ENCODE peak calls at places on chromosomes 1 and 21, in four cellular contexts. One of them, this sample, is unnamed.

GRCh38 chr1:57252597-57253306 is 171.1 kb downstream of the DAB1 start:
- DNase-seq in K562: no peak
- DNase-seq in GM12878: no peak
- DNase-seq in HL-60: no peak
- DNase-seq in this sample: no peak

GRCh38 chr1:212612251-212612961 is 3.8 kb downstream of the ATF3 start:
- DNase-seq in K562: no peak
- DNase-seq in GM12878: no peak
- DNase-seq in HL-60: no peak
- DNase-seq in this sample: no peak

GRCh38 chr1:187396226-187396625 is 567.5 kb downstream of the PLA2G4A start:
- DNase-seq in K562: no peak
- DNase-seq in GM12878: no peak
- DNase-seq in HL-60: no peak
- DNase-seq in this sample: no peak

GRCh38 chr21:28235169-28235892 is 757.3 kb downstream of the LTN1 start:
- DNase-seq in K562: no peak
- DNase-seq in GM12878: no peak
- DNase-seq in HL-60: no peak
- DNase-seq in this sample: no peak

GRCh38 chr1:27351541-27352107 is 9.8 kb downstream of the SYTL1 start:
- DNase-seq in K562: peak
- DNase-seq in GM12878: no peak
- DNase-seq in HL-60: no peak
- DNase-seq in this sample: no peak

GRCh38 chr1:160436975-160437374 is 36.6 kb downstream of the VANGL2 start:
- DNase-seq in K562: no peak
- DNase-seq in GM12878: no peak
- DNase-seq in HL-60: no peak
- DNase-seq in this sample: no peak

GRCh38 chr1:179038528-179039281 is 13.0 kb downstream of the FAM20B start:
- DNase-seq in K562: no peak
- DNase-seq in GM12878: no peak
- DNase-seq in HL-60: no peak
- DNase-seq in this sample: no peak

GRCh38 chr1:201877877-201878339 is 10.8 kb upstream of the SHISA4 start:
- DNase-seq in K562: peak
- DNase-seq in GM12878: no peak
- DNase-seq in HL-60: no peak
- DNase-seq in this sample: no peak

GRCh38 chr21:41779659-41780058 is 12.8 kb upstream of the RIPK4 start:
- DNase-seq in K562: no peak
- DNase-seq in GM12878: no peak
- DNase-seq in HL-60: no peak
- DNase-seq in this sample: no peak

GRCh38 chr1:12342261-12343003 is 112.6 kb downstream of the VPS13D start:
- DNase-seq in K562: no peak
- DNase-seq in GM12878: no peak
- DNase-seq in HL-60: no peak
- DNase-seq in this sample: no peak

GRCh38 chr1:220966874-220967631 is 87.8 kb downstream of the HLX start:
- DNase-seq in K562: peak
- DNase-seq in GM12878: no peak
- DNase-seq in HL-60: no peak
- DNase-seq in this sample: no peak

GRCh38 chr21:25836396-25836795 is 101.6 kb downstream of the GABPA start:
- DNase-seq in K562: no peak
- DNase-seq in GM12878: no peak
- DNase-seq in HL-60: no peak
- DNase-seq in this sample: no peak

GRCh38 chr1:234765672-234766071 is 155.7 kb upstream of the IRF2BP2 start:
- DNase-seq in K562: no peak
- DNase-seq in GM12878: no peak
- DNase-seq in HL-60: no peak
- DNase-seq in this sample: no peak

GRCh38 chr1:158998781-158999161 is 10.9 kb upstream of the IFI16 start:
- DNase-seq in K562: peak
- DNase-seq in GM12878: peak
- DNase-seq in HL-60: no peak
- DNase-seq in this sample: no peak

GRCh38 chr1:64861611-64862010 is 104.7 kb downstream of the JAK1 start:
- DNase-seq in K562: no peak
- DNase-seq in GM12878: no peak
- DNase-seq in HL-60: no peak
- DNase-seq in this sample: no peak

GRCh38 chr1:164611754-164612642 is 53.0 kb downstream of the PBX1 start:
- DNase-seq in K562: no peak
- DNase-seq in GM12878: no peak
- DNase-seq in HL-60: no peak
- DNase-seq in this sample: no peak
- TF ChIP-seq SPI1 in K562: no peak
- TF ChIP-seq SPI1 in GM12878: no peak
- TF ChIP-seq SPI1 in HL-60: no peak
- TF ChIP-seq SPI1 in this sample: no peak

GRCh38 chr1:162632234-162632666 is at the start of gene DDR2:
- DNase-seq in K562: no peak
- DNase-seq in GM12878: no peak
- DNase-seq in HL-60: no peak
- DNase-seq in this sample: no peak
- TF ChIP-seq SPI1 in K562: no peak
- TF ChIP-seq SPI1 in GM12878: no peak
- TF ChIP-seq SPI1 in HL-60: no peak
- TF ChIP-seq SPI1 in this sample: no peak

DNA sequence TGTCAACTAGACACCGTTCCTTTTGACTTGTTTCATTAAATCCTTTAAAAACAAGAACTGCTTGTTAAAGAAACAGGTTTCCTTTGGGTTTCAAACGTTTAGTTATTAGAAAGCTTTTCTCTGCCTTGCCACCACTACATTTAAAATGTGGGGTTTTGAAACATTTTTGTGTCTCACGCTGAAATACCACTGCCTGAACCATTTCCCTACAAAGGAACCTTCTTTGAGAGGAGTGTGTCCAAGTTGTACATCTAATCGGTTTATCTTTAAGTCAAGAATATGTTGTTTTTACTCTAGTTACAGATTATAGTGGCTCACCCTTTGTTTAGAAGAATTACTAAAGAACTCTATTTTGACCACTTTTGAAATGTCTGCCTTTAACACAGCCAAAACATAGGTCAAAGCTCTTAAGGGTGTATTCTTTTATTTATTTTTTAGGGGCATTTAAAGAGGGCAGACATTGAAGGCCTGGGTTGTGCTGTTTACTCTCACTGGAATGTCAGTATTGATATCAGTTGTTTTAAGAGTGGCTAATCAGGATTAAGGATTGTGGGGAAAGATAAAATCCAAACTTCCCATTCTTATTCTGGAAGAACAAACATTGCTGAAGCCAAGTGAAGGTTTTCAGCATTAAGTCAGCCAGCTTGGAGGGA is 143.4 kb downstream of the GALNT2 start:
- DNase-seq in K562: no peak
- DNase-seq in GM12878: no peak
- DNase-seq in HL-60: no peak
- DNase-seq in this sample: no peak
- TF ChIP-seq SPI1 in K562: no peak
- TF ChIP-seq SPI1 in GM12878: no peak
- TF ChIP-seq SPI1 in HL-60: no peak
- TF ChIP-seq SPI1 in this sample: no peak

GRCh38 chr1:18575620-18576019 is 55.0 kb upstream of the PAX7 start:
- DNase-seq in K562: peak
- DNase-seq in GM12878: no peak
- DNase-seq in HL-60: no peak
- DNase-seq in this sample: peak
- TF ChIP-seq SPI1 in K562: no peak
- TF ChIP-seq SPI1 in GM12878: no peak
- TF ChIP-seq SPI1 in HL-60: no peak
- TF ChIP-seq SPI1 in this sample: no peak

DNA sequence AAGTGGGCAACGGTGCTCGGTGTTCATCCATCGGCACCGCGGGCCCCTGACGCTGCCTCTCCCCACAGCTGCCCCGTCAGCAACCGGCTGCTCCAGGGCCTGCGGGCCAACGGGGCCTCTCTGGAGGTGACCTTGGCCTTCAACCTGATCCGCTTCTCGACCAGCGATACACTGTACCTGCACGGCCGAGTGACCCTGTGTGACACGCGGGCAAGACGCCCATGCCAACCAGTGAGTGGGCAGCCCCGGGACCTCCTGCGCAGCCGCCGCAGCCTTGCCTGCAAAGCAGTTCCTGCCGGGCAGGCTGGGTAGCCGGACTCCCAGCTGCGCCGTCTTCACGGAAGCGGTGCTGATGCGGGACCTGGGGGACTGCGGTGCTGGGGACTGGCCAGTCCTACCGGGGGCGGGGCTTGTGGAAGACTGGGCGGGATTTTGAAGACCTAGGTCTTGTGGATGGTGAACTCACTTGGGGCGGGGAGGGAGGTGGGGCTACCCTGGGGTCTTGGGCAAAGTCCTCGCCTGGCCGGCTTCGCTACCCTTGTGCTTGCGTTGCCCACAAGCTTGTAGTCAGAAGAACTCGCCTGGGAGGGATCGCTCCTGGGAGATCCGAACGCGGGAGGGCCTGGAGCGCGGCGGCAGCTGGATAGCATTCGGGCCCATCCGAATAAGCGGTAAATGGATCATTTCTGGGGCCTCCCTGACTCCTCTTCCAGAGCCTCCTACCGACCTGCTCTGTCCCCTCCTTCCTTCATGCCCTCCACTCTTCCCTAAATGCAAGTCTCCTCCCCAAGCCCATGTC is 8.8 kb upstream of the CEP85 start:
- DNase-seq in K562: no peak
- DNase-seq in GM12878: no peak
- DNase-seq in HL-60: no peak
- DNase-seq in this sample: no peak
- TF ChIP-seq SPI1 in K562: no peak
- TF ChIP-seq SPI1 in GM12878: no peak
- TF ChIP-seq SPI1 in HL-60: no peak
- TF ChIP-seq SPI1 in this sample: no peak

GRCh38 chr1:8987881-8988617 is 38.2 kb downstream of the SLC2A7 start:
- DNase-seq in K562: peak
- DNase-seq in GM12878: no peak
- DNase-seq in HL-60: no peak
- DNase-seq in this sample: peak

GRCh38 chr1:8984203-8984602 is 38.5 kb downstream of the CA6 start:
- DNase-seq in K562: no peak
- DNase-seq in GM12878: no peak
- DNase-seq in HL-60: no peak
- DNase-seq in this sample: no peak

GRCh38 chr1:8984990-8985389 is 39.3 kb downstream of the CA6 start:
- DNase-seq in K562: no peak
- DNase-seq in GM12878: no peak
- DNase-seq in HL-60: no peak
- DNase-seq in this sample: no peak

GRCh38 chr1:8986814-8987190 is 39.4 kb downstream of the SLC2A7 start:
- DNase-seq in K562: no peak
- DNase-seq in GM12878: no peak
- DNase-seq in HL-60: no peak
- DNase-seq in this sample: no peak

DNA sequence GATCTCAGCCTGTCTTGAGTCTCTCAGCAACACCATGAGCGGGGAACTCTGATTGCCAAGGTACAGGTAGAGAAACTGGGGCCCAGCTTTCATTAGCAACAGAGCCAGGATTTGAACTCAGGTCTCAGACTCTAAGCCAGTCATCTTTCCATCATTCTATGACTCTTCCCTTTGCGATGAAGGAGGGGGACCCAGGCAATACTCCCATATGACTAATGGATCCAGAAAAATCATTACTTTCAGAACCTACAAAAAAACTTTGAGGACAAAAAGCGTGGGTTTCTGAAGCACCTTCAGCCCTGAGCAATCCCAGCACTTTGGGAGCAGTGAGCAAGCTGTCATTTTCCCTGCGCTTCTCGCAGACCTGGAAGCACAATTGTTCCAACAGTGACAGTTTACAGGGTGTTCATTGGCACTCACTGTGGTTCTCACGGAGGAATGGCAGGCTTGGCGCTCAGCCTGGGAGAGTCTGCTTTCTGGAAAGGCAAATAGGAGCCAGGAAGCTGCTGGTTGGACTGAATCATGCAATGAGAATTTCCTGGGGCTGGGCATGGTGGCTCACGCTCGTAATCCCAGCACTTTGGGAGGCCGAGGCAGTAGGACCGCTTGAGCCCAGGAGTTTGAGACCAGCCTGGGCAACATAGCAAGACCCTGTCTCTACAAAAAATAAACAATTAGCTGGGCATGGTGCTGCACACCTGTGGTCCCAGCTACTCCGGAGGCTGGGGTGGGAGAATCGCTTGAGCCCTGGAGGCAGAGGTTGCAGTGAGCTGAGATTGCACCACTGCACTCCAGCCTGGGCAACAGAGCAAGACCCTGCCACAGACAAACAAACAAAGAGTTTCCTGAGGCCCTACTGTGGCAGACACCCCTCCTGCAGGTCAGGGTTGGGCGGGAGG is 40.1 kb downstream of the SLC2A7 start:
- DNase-seq in K562: no peak
- DNase-seq in GM12878: no peak
- DNase-seq in HL-60: no peak
- DNase-seq in this sample: no peak
- TF ChIP-seq SPI1 in K562: no peak
- TF ChIP-seq SPI1 in GM12878: no peak
- TF ChIP-seq SPI1 in HL-60: no peak
- TF ChIP-seq SPI1 in this sample: no peak

DNA sequence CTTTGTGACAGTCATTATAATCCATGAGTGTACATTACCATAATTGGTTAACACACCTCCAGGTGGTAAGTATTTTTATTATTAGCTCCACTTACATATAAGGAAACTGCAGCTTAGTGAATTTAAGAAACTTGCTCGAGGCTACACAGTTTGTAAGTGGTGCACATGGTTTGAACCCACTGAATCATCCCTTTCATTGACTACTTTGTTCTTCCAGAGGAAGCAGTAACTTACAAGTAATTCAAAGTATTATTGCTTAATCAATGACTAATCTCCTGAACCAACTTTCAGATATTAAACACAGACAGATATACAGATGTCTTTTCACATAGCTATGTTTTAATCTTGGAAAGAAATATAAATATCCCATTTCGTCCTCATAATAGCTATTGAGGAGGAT is 18.7 kb upstream of the CLDN8 start:
- DNase-seq in K562: no peak
- DNase-seq in GM12878: no peak
- DNase-seq in HL-60: no peak
- DNase-seq in this sample: no peak
- TF ChIP-seq SPI1 in K562: no peak
- TF ChIP-seq SPI1 in GM12878: no peak
- TF ChIP-seq SPI1 in HL-60: no peak
- TF ChIP-seq SPI1 in this sample: no peak

DNA sequence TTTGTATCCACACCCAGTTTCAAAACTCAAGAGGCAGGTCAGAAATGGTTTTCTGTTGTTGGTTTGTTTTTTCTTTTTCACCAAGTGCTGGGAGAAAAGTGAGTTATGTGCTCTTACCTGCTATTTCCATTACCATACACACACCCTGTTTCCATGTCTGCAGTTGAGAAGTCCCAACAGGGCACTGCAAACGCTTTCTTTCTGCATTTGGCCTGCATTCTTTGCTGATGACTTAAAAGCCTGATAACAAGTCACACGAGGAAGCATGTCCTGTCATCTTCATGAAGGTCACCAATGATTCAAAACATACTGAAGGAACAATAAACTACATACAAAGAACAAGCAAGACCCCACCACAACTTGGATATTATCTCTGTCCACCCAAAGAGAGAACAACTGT is 24.8 kb upstream of the KCNE1 start:
- DNase-seq in K562: no peak
- DNase-seq in GM12878: no peak
- DNase-seq in HL-60: no peak
- DNase-seq in this sample: no peak
- TF ChIP-seq SPI1 in K562: no peak
- TF ChIP-seq SPI1 in GM12878: no peak
- TF ChIP-seq SPI1 in HL-60: no peak
- TF ChIP-seq SPI1 in this sample: no peak

GRCh38 chr1:84538599-84538998 is 32.2 kb upstream of the GNG5 start:
- DNase-seq in K562: no peak
- DNase-seq in GM12878: no peak
- DNase-seq in HL-60: no peak
- DNase-seq in this sample: no peak
- TF ChIP-seq SPI1 in K562: no peak
- TF ChIP-seq SPI1 in GM12878: no peak
- TF ChIP-seq SPI1 in HL-60: no peak
- TF ChIP-seq SPI1 in this sample: no peak

This sample was measured in GM12891.